ENCODE peak calls at places on chromosomes 3 and 15, in four cellular contexts. A is effector CD4-positive, alpha-beta T cell; K is pons; V is fibroblast of the conjunctiva. G is an unnamed sample.

GRCh38 chr3:186933801-186934200 is 3.5 kb downstream of the ST6GAL1 start:
- DNase-seq in K (no peak), V (no peak), A (no peak), G (no peak)

GRCh38 chr3:63914312-63914711 is 2.1 kb upstream of the SCAANT1 start:
- DNase-seq in A (no peak), K (no peak), V (no peak), G (no peak)

GRCh38 chr3:71564361-71564760 is 19.2 kb downstream of the FOXP1 start:
- DNase-seq in K (no peak), V (no peak), A (no peak), G (no peak)

GRCh38 chr15:69943637-69944036 is 154.1 kb downstream of the TLE3 start:
- DNase-seq in V (no peak), K (no peak), A (no peak), G (no peak)

GRCh38 chr15:71612066-71612715 is 198.2 kb upstream of the NR2E3 start:
- DNase-seq in V (no peak), K (no peak), A (no peak), G (no peak)

GRCh38 chr15:40150163-40150925 is 10.5 kb upstream of the BUB1B start:
- DNase-seq in V (peak), K (no peak), A (no peak), G (peak)

GRCh38 chr3:104519068-104519467 is 847.6 kb upstream of the ALCAM start:
- DNase-seq in A (no peak), V (no peak), K (peak), G (no peak)

GRCh38 chr15:62850791-62851291 is 191.7 kb upstream of the TPM1 start:
- DNase-seq in V (no peak), A (no peak), K (no peak), G (no peak)